ENCODE peak calls at places on chromosome 21, in six cellular contexts. One of them, this sample, is unnamed.

GRCh38 chr21:42016364-42016985 is 6.3 kb upstream of the ZBTB21 start:
- DNase-seq in brain microvascular endothelial cell: no peak
- DNase-seq in breast epithelium: no peak
- DNase-seq in stimulated activated CD8-positive, alpha-beta memory T cell treated with anti-CD3 and anti-CD28 coated beads, Interleukin-12 subunit alpha, Interleukin-12 subunit beta, amount 100 ng/mL, for 1 hour: no peak
- DNase-seq in head of caudate nucleus: no peak
- DNase-seq in NCI-H1436: no peak
- DNase-seq in this sample: no peak

GRCh38 chr21:44958471-44959191 is 18.8 kb downstream of the SLX9 start:
- DNase-seq in brain microvascular endothelial cell: peak; percentile 74
- DNase-seq in breast epithelium: peak; percentile 87
- DNase-seq in stimulated activated CD8-positive, alpha-beta memory T cell treated with anti-CD3 and anti-CD28 coated beads, Interleukin-12 subunit alpha, Interleukin-12 subunit beta, amount 100 ng/mL, for 1 hour: no peak
- DNase-seq in head of caudate nucleus: no peak
- DNase-seq in NCI-H1436: no peak
- DNase-seq in this sample: no peak

GRCh38 chr21:16775056-16775455 is 737.8 kb upstream of the CXADR start:
- DNase-seq in brain microvascular endothelial cell: no peak
- DNase-seq in breast epithelium: no peak
- DNase-seq in stimulated activated CD8-positive, alpha-beta memory T cell treated with anti-CD3 and anti-CD28 coated beads, Interleukin-12 subunit alpha, Interleukin-12 subunit beta, amount 100 ng/mL, for 1 hour: no peak
- DNase-seq in head of caudate nucleus: peak; percentile 50
- DNase-seq in NCI-H1436: no peak
- DNase-seq in this sample: no peak

GRCh38 chr21:40165671-40166070 is 298.4 kb downstream of the PCP4 start:
- DNase-seq in brain microvascular endothelial cell: no peak
- DNase-seq in breast epithelium: no peak
- DNase-seq in stimulated activated CD8-positive, alpha-beta memory T cell treated with anti-CD3 and anti-CD28 coated beads, Interleukin-12 subunit alpha, Interleukin-12 subunit beta, amount 100 ng/mL, for 1 hour: no peak
- DNase-seq in head of caudate nucleus: no peak
- DNase-seq in NCI-H1436: no peak
- DNase-seq in this sample: no peak

GRCh38 chr21:28539623-28539988 is 453.1 kb downstream of the LTN1 start:
- DNase-seq in brain microvascular endothelial cell: no peak
- DNase-seq in breast epithelium: no peak
- DNase-seq in stimulated activated CD8-positive, alpha-beta memory T cell treated with anti-CD3 and anti-CD28 coated beads, Interleukin-12 subunit alpha, Interleukin-12 subunit beta, amount 100 ng/mL, for 1 hour: no peak
- DNase-seq in head of caudate nucleus: no peak
- DNase-seq in NCI-H1436: no peak
- DNase-seq in this sample: no peak

GRCh38 chr21:25626752-25627151 is 12.3 kb upstream of the JAM2 start:
- DNase-seq in brain microvascular endothelial cell: no peak
- DNase-seq in breast epithelium: no peak
- DNase-seq in stimulated activated CD8-positive, alpha-beta memory T cell treated with anti-CD3 and anti-CD28 coated beads, Interleukin-12 subunit alpha, Interleukin-12 subunit beta, amount 100 ng/mL, for 1 hour: no peak
- DNase-seq in head of caudate nucleus: no peak
- DNase-seq in NCI-H1436: no peak
- DNase-seq in this sample: peak; percentile 53

GRCh38 chr21:43893536-43894205 is 28.6 kb downstream of the AGPAT3 start:
- DNase-seq in brain microvascular endothelial cell: no peak
- DNase-seq in breast epithelium: no peak
- DNase-seq in stimulated activated CD8-positive, alpha-beta memory T cell treated with anti-CD3 and anti-CD28 coated beads, Interleukin-12 subunit alpha, Interleukin-12 subunit beta, amount 100 ng/mL, for 1 hour: no peak
- DNase-seq in head of caudate nucleus: no peak
- DNase-seq in NCI-H1436: no peak
- DNase-seq in this sample: no peak

GRCh38 chr21:36424592-36424991 is 39.4 kb downstream of the CHAF1B start:
- DNase-seq in brain microvascular endothelial cell: no peak
- DNase-seq in breast epithelium: no peak
- DNase-seq in stimulated activated CD8-positive, alpha-beta memory T cell treated with anti-CD3 and anti-CD28 coated beads, Interleukin-12 subunit alpha, Interleukin-12 subunit beta, amount 100 ng/mL, for 1 hour: no peak
- DNase-seq in head of caudate nucleus: no peak
- DNase-seq in NCI-H1436: no peak
- DNase-seq in this sample: no peak

GRCh38 chr21:14981246-14981645 is 83.6 kb downstream of the NRIP1 start:
- DNase-seq in brain microvascular endothelial cell: no peak
- DNase-seq in breast epithelium: no peak
- DNase-seq in stimulated activated CD8-positive, alpha-beta memory T cell treated with anti-CD3 and anti-CD28 coated beads, Interleukin-12 subunit alpha, Interleukin-12 subunit beta, amount 100 ng/mL, for 1 hour: no peak
- DNase-seq in head of caudate nucleus: no peak
- DNase-seq in NCI-H1436: no peak
- DNase-seq in this sample: no peak

GRCh38 chr21:42678118-42678430 is 24.7 kb downstream of the PDE9A start:
- DNase-seq in brain microvascular endothelial cell: no peak
- DNase-seq in breast epithelium: no peak
- DNase-seq in stimulated activated CD8-positive, alpha-beta memory T cell treated with anti-CD3 and anti-CD28 coated beads, Interleukin-12 subunit alpha, Interleukin-12 subunit beta, amount 100 ng/mL, for 1 hour: no peak
- DNase-seq in head of caudate nucleus: no peak
- DNase-seq in NCI-H1436: no peak
- DNase-seq in this sample: peak; percentile 12

GRCh38 chr21:24436236-24436635 is 1171.0 kb downstream of the MRPL39 start:
- DNase-seq in brain microvascular endothelial cell: no peak
- DNase-seq in breast epithelium: no peak
- DNase-seq in stimulated activated CD8-positive, alpha-beta memory T cell treated with anti-CD3 and anti-CD28 coated beads, Interleukin-12 subunit alpha, Interleukin-12 subunit beta, amount 100 ng/mL, for 1 hour: no peak
- DNase-seq in head of caudate nucleus: peak; percentile 7
- DNase-seq in NCI-H1436: no peak
- DNase-seq in this sample: no peak

GRCh38 chr21:41703857-41704501 is 62.9 kb downstream of the RIPK4 start:
- DNase-seq in brain microvascular endothelial cell: no peak
- DNase-seq in breast epithelium: peak; percentile 79
- DNase-seq in stimulated activated CD8-positive, alpha-beta memory T cell treated with anti-CD3 and anti-CD28 coated beads, Interleukin-12 subunit alpha, Interleukin-12 subunit beta, amount 100 ng/mL, for 1 hour: no peak
- DNase-seq in head of caudate nucleus: no peak
- DNase-seq in NCI-H1436: no peak
- DNase-seq in this sample: no peak

GRCh38 chr21:42460391-42461184 is 35.4 kb downstream of the RSPH1 start:
- DNase-seq in brain microvascular endothelial cell: no peak
- DNase-seq in breast epithelium: peak; percentile 35
- DNase-seq in stimulated activated CD8-positive, alpha-beta memory T cell treated with anti-CD3 and anti-CD28 coated beads, Interleukin-12 subunit alpha, Interleukin-12 subunit beta, amount 100 ng/mL, for 1 hour: no peak
- DNase-seq in head of caudate nucleus: no peak
- DNase-seq in NCI-H1436: peak; percentile 79
- DNase-seq in this sample: no peak

GRCh38 chr21:44267655-44268142 is 6.0 kb upstream of the DNMT3L start:
- DNase-seq in brain microvascular endothelial cell: no peak
- DNase-seq in breast epithelium: no peak
- DNase-seq in stimulated activated CD8-positive, alpha-beta memory T cell treated with anti-CD3 and anti-CD28 coated beads, Interleukin-12 subunit alpha, Interleukin-12 subunit beta, amount 100 ng/mL, for 1 hour: no peak
- DNase-seq in head of caudate nucleus: peak; percentile 22
- DNase-seq in NCI-H1436: no peak
- DNase-seq in this sample: no peak

GRCh38 chr21:41601573-41602371 is 93.8 kb upstream of the TMPRSS2 start:
- DNase-seq in brain microvascular endothelial cell: no peak
- DNase-seq in breast epithelium: peak; percentile 45
- DNase-seq in stimulated activated CD8-positive, alpha-beta memory T cell treated with anti-CD3 and anti-CD28 coated beads, Interleukin-12 subunit alpha, Interleukin-12 subunit beta, amount 100 ng/mL, for 1 hour: no peak
- DNase-seq in head of caudate nucleus: no peak
- DNase-seq in NCI-H1436: no peak
- DNase-seq in this sample: no peak

GRCh38 chr21:34670962-34671348 is 2.2 kb downstream of the CLIC6 start:
- DNase-seq in brain microvascular endothelial cell: no peak
- DNase-seq in breast epithelium: no peak
- DNase-seq in stimulated activated CD8-positive, alpha-beta memory T cell treated with anti-CD3 and anti-CD28 coated beads, Interleukin-12 subunit alpha, Interleukin-12 subunit beta, amount 100 ng/mL, for 1 hour: no peak
- DNase-seq in head of caudate nucleus: no peak
- DNase-seq in NCI-H1436: no peak
- DNase-seq in this sample: no peak

GRCh38 chr21:35223480-35224156 is 174.5 kb upstream of the RUNX1 start:
- DNase-seq in brain microvascular endothelial cell: no peak
- DNase-seq in breast epithelium: no peak
- DNase-seq in stimulated activated CD8-positive, alpha-beta memory T cell treated with anti-CD3 and anti-CD28 coated beads, Interleukin-12 subunit alpha, Interleukin-12 subunit beta, amount 100 ng/mL, for 1 hour: no peak
- DNase-seq in head of caudate nucleus: no peak
- DNase-seq in NCI-H1436: no peak
- DNase-seq in this sample: no peak

GRCh38 chr21:37769656-37770055 is 146.6 kb downstream of the KCNJ6 start:
- DNase-seq in brain microvascular endothelial cell: no peak
- DNase-seq in breast epithelium: no peak
- DNase-seq in stimulated activated CD8-positive, alpha-beta memory T cell treated with anti-CD3 and anti-CD28 coated beads, Interleukin-12 subunit alpha, Interleukin-12 subunit beta, amount 100 ng/mL, for 1 hour: no peak
- DNase-seq in head of caudate nucleus: no peak
- DNase-seq in NCI-H1436: no peak
- DNase-seq in this sample: no peak

GRCh38 chr21:38434913-38435533 is 63.3 kb downstream of the ERG start:
- DNase-seq in brain microvascular endothelial cell: peak; percentile 81
- DNase-seq in breast epithelium: no peak
- DNase-seq in stimulated activated CD8-positive, alpha-beta memory T cell treated with anti-CD3 and anti-CD28 coated beads, Interleukin-12 subunit alpha, Interleukin-12 subunit beta, amount 100 ng/mL, for 1 hour: no peak
- DNase-seq in head of caudate nucleus: no peak
- DNase-seq in NCI-H1436: no peak
- DNase-seq in this sample: peak; percentile 78

GRCh38 chr21:39221282-39221996 is 38.2 kb upstream of the PSMG1 start:
- DNase-seq in brain microvascular endothelial cell: no peak
- DNase-seq in breast epithelium: no peak
- DNase-seq in stimulated activated CD8-positive, alpha-beta memory T cell treated with anti-CD3 and anti-CD28 coated beads, Interleukin-12 subunit alpha, Interleukin-12 subunit beta, amount 100 ng/mL, for 1 hour: no peak
- DNase-seq in head of caudate nucleus: no peak
- DNase-seq in NCI-H1436: no peak
- DNase-seq in this sample: no peak

GRCh38 chr21:45225041-45225740 is 62.5 kb downstream of the POFUT2 start:
- DNase-seq in brain microvascular endothelial cell: no peak
- DNase-seq in breast epithelium: no peak
- DNase-seq in stimulated activated CD8-positive, alpha-beta memory T cell treated with anti-CD3 and anti-CD28 coated beads, Interleukin-12 subunit alpha, Interleukin-12 subunit beta, amount 100 ng/mL, for 1 hour: no peak
- DNase-seq in head of caudate nucleus: no peak
- DNase-seq in NCI-H1436: no peak
- DNase-seq in this sample: no peak

GRCh38 chr21:34779860-34780259 is 111.1 kb downstream of the CLIC6 start:
- DNase-seq in brain microvascular endothelial cell: no peak
- DNase-seq in breast epithelium: no peak
- DNase-seq in stimulated activated CD8-positive, alpha-beta memory T cell treated with anti-CD3 and anti-CD28 coated beads, Interleukin-12 subunit alpha, Interleukin-12 subunit beta, amount 100 ng/mL, for 1 hour: no peak
- DNase-seq in head of caudate nucleus: no peak
- DNase-seq in NCI-H1436: no peak
- DNase-seq in this sample: no peak

GRCh38 chr21:14826630-14827029 is 238.2 kb downstream of the NRIP1 start:
- DNase-seq in brain microvascular endothelial cell: no peak
- DNase-seq in breast epithelium: no peak
- DNase-seq in stimulated activated CD8-positive, alpha-beta memory T cell treated with anti-CD3 and anti-CD28 coated beads, Interleukin-12 subunit alpha, Interleukin-12 subunit beta, amount 100 ng/mL, for 1 hour: no peak
- DNase-seq in head of caudate nucleus: no peak
- DNase-seq in NCI-H1436: no peak
- DNase-seq in this sample: no peak

GRCh38 chr21:35159881-35160280 is 110.8 kb upstream of the RUNX1 start:
- DNase-seq in brain microvascular endothelial cell: peak; percentile 69
- DNase-seq in breast epithelium: no peak
- DNase-seq in stimulated activated CD8-positive, alpha-beta memory T cell treated with anti-CD3 and anti-CD28 coated beads, Interleukin-12 subunit alpha, Interleukin-12 subunit beta, amount 100 ng/mL, for 1 hour: no peak
- DNase-seq in head of caudate nucleus: no peak
- DNase-seq in NCI-H1436: no peak
- DNase-seq in this sample: no peak

GRCh38 chr21:45826733-45827692 is 154.6 kb upstream of the COL6A1 start:
- DNase-seq in brain microvascular endothelial cell: no peak
- DNase-seq in breast epithelium: no peak
- DNase-seq in stimulated activated CD8-positive, alpha-beta memory T cell treated with anti-CD3 and anti-CD28 coated beads, Interleukin-12 subunit alpha, Interleukin-12 subunit beta, amount 100 ng/mL, for 1 hour: no peak
- DNase-seq in head of caudate nucleus: no peak
- DNase-seq in NCI-H1436: no peak
- DNase-seq in this sample: no peak

GRCh38 chr21:38945536-38946245 is 140.0 kb downstream of the ETS2 start:
- DNase-seq in brain microvascular endothelial cell: peak; percentile 75
- DNase-seq in breast epithelium: no peak
- DNase-seq in stimulated activated CD8-positive, alpha-beta memory T cell treated with anti-CD3 and anti-CD28 coated beads, Interleukin-12 subunit alpha, Interleukin-12 subunit beta, amount 100 ng/mL, for 1 hour: no peak
- DNase-seq in head of caudate nucleus: no peak
- DNase-seq in NCI-H1436: no peak
- DNase-seq in this sample: no peak

GRCh38 chr21:32138658-32139057 is 140.2 kb downstream of the MIS18A start:
- DNase-seq in brain microvascular endothelial cell: no peak
- DNase-seq in breast epithelium: no peak
- DNase-seq in stimulated activated CD8-positive, alpha-beta memory T cell treated with anti-CD3 and anti-CD28 coated beads, Interleukin-12 subunit alpha, Interleukin-12 subunit beta, amount 100 ng/mL, for 1 hour: no peak
- DNase-seq in head of caudate nucleus: peak; percentile 13
- DNase-seq in NCI-H1436: no peak
- DNase-seq in this sample: no peak

GRCh38 chr21:44509539-44509938 is 30.5 kb downstream of the KRTAP10-1 start:
- DNase-seq in brain microvascular endothelial cell: no peak
- DNase-seq in breast epithelium: peak; percentile 77
- DNase-seq in stimulated activated CD8-positive, alpha-beta memory T cell treated with anti-CD3 and anti-CD28 coated beads, Interleukin-12 subunit alpha, Interleukin-12 subunit beta, amount 100 ng/mL, for 1 hour: no peak
- DNase-seq in head of caudate nucleus: no peak
- DNase-seq in NCI-H1436: no peak
- DNase-seq in this sample: no peak

GRCh38 chr21:42313501-42313969 is 1.7 kb downstream of the TFF3 start:
- DNase-seq in brain microvascular endothelial cell: no peak
- DNase-seq in breast epithelium: no peak
- DNase-seq in stimulated activated CD8-positive, alpha-beta memory T cell treated with anti-CD3 and anti-CD28 coated beads, Interleukin-12 subunit alpha, Interleukin-12 subunit beta, amount 100 ng/mL, for 1 hour: no peak
- DNase-seq in head of caudate nucleus: no peak
- DNase-seq in NCI-H1436: no peak
- DNase-seq in this sample: no peak

This sample was measured in foreskin melanocyte.